ENCODE peak calls at places on chromosome 19, in seven cellular contexts. K is head of caudate nucleus; R is amniotic stem cell; U is heart right ventricle; Y is stimulated activated CD8-positive, alpha-beta memory T cell treated with anti-CD3 and anti-CD28 coated beads, Interleukin-4, amount 100 ng/mL, for 4 hours; J is EL; V is iPS DF 6.9. N is an unnamed sample.

GRCh38 chr19:48752511-48753365 is at the start of gene FUT1:
- DNase-seq in K (no peak), R (no peak), U (peak), Y (no peak), J (peak), V (peak), N (peak)

GRCh38 chr19:33303791-33304759 is 1.7 kb upstream of the CEBPA start:
- DNase-seq in K (no peak), R (no peak), U (no peak), Y (no peak), J (no peak), V (no peak), N (no peak)

GRCh38 chr19:55586976-55587668 is 6.5 kb upstream of the ZNF579 start:
- DNase-seq in K (peak), R (peak), U (peak), Y (peak), J (peak), V (peak), N (peak)

GRCh38 chr19:17751103-17751911 is at the start of gene FCHO1:
- DNase-seq in K (peak), R (no peak), U (peak), Y (peak), J (no peak), V (no peak), N (no peak)

GRCh38 chr19:3193256-3194062 is 7.7 kb downstream of the NCLN start:
- DNase-seq in K (no peak), R (no peak), U (no peak), Y (no peak), J (no peak), V (no peak), N (no peak)

GRCh38 chr19:48997972-48998371 is 4.3 kb downstream of the RUVBL2 start:
- DNase-seq in K (peak), R (no peak), U (no peak), Y (no peak), J (peak), V (no peak), N (peak)

GRCh38 chr19:39194832-39195542 is 1.8 kb upstream of the NCCRP1 start:
- DNase-seq in K (no peak), R (no peak), U (no peak), Y (no peak), J (no peak), V (no peak), N (no peak)

GRCh38 chr19:3672993-3673392 is 27.3 kb downstream of the PIP5K1C start:
- DNase-seq in K (no peak), R (no peak), U (no peak), Y (no peak), J (no peak), V (no peak), N (no peak)

GRCh38 chr19:42436006-42436405 is 6.7 kb downstream of the CXCL17 start:
- DNase-seq in K (no peak), R (no peak), U (no peak), Y (no peak), J (peak), V (no peak), N (no peak)

GRCh38 chr19:40822161-40822560 is 23.2 kb downstream of the EGLN2 start:
- DNase-seq in K (no peak), R (no peak), U (no peak), Y (no peak), J (no peak), V (no peak), N (no peak)

GRCh38 chr19:27966390-27966816 is 1246.5 kb downstream of the UQCRFS1 start:
- DNase-seq in K (no peak), R (no peak), U (no peak), Y (no peak), J (no peak), V (no peak), N (no peak)

GRCh38 chr19:41376241-41376997 is at the start of gene TMEM91:
- DNase-seq in K (peak), R (no peak), U (peak), Y (no peak), J (no peak), V (no peak), N (no peak)

GRCh38 chr19:4083677-4084546 is 17.2 kb upstream of the ZBTB7A start:
- DNase-seq in K (no peak), R (no peak), U (no peak), Y (no peak), J (no peak), V (no peak), N (no peak)

GRCh38 chr19:54478677-54479266 is 5.7 kb upstream of the CDC42EP5 start:
- DNase-seq in K (peak), R (no peak), U (no peak), Y (no peak), J (peak), V (peak), N (peak)

GRCh38 chr19:48390188-48391099 is 907 bp downstream of the KDELR1 start:
- DNase-seq in K (peak), R (peak), U (peak), Y (no peak), J (peak), V (no peak), N (peak)

GRCh38 chr19:10797541-10798256 is 38.3 kb downstream of the TMED1 start:
- DNase-seq in K (peak), R (no peak), U (no peak), Y (peak), J (no peak), V (no peak), N (no peak)

GRCh38 chr19:27735314-27735713 is 1477.6 kb downstream of the UQCRFS1 start:
- DNase-seq in K (no peak), R (no peak), U (no peak), Y (no peak), J (no peak), V (no peak), N (no peak)

GRCh38 chr19:1935484-1936208 is 5.3 kb upstream of the CSNK1G2 start:
- DNase-seq in K (no peak), R (no peak), U (no peak), Y (no peak), J (peak), V (no peak), N (no peak)

GRCh38 chr19:47801270-47801669 is 3.1 kb downstream of the TPRX1 start:
- DNase-seq in K (no peak), R (no peak), U (no peak), Y (no peak), J (no peak), V (no peak), N (no peak)

GRCh38 chr19:1725100-1726064 is 27.9 kb upstream of the ONECUT3 start:
- DNase-seq in K (peak), R (no peak), U (peak), Y (no peak), J (peak), V (no peak), N (peak)

GRCh38 chr19:33677745-33678426 is 56.1 kb downstream of the CHST8 start:
- DNase-seq in K (peak), R (no peak), U (no peak), Y (no peak), J (no peak), V (no peak), N (no peak)

GRCh38 chr19:42323852-42324654 is 1.4 kb upstream of the MEGF8 start:
- DNase-seq in K (peak), R (no peak), U (no peak), Y (no peak), J (peak), V (no peak), N (peak)

GRCh38 chr19:10163557-10163956 is 31.2 kb downstream of the DNMT1 start:
- DNase-seq in K (no peak), R (no peak), U (no peak), Y (no peak), J (no peak), V (no peak), N (no peak)

GRCh38 chr19:15107056-15108010 is at the start of gene SYDE1:
- DNase-seq in K (no peak), R (peak), U (peak), Y (no peak), J (peak), V (no peak), N (no peak)

GRCh38 chr19:3073931-3074595 is 11.8 kb upstream of the TLE5 start:
- DNase-seq in K (no peak), R (no peak), U (no peak), Y (no peak), J (no peak), V (no peak), N (peak)

GRCh38 chr19:54107876-54108490 is 5.3 kb downstream of the NDUFA3 start:
- DNase-seq in K (no peak), R (no peak), U (no peak), Y (no peak), J (no peak), V (no peak), N (no peak)

GRCh38 chr19:16073988-16074387 is 2.3 kb upstream of the TPM4 start:
- DNase-seq in K (no peak), R (no peak), U (no peak), Y (no peak), J (no peak), V (no peak), N (peak)

GRCh38 chr19:42075364-42075615 is 676 bp upstream of the ZNF574 start:
- DNase-seq in K (no peak), R (no peak), U (no peak), Y (no peak), J (no peak), V (no peak), N (no peak)

GRCh38 chr19:3586124-3586626 is 897 bp downstream of the GIPC3 start:
- DNase-seq in K (no peak), R (no peak), U (no peak), Y (no peak), J (no peak), V (no peak), N (no peak)